ENCODE peak calls at places on chromosome 3, in five cellular contexts. B is fibroblast of pulmonary artery, A is WTC11, W is C1 segment of cervical spinal cord, T is NCI-H748 treated with DMSO at 0.1 percent for 48 hours. O is an unnamed sample.

GRCh38 chr3:145384307-145384706 is 776.7 kb downstream of the PLOD2 start:
- DNase-seq in W (no peak), B (no peak), A (no peak), T (no peak), O (no peak)

GRCh38 chr3:73868688-73869315 is 244.1 kb upstream of the PDZRN3 start:
- DNase-seq in B (peak), A (peak), T (peak), W (no peak), O (peak)

GRCh38 chr3:25385807-25386512 is 42.1 kb upstream of the RARB start:
- DNase-seq in B (no peak), A (no peak), T (no peak), W (no peak), O (no peak)

GRCh38 chr3:152253514-152253913 is 15.2 kb upstream of the MBNL1 start:
- DNase-seq in B (no peak), A (no peak), T (no peak), W (no peak), O (no peak)

GRCh38 chr3:55147856-55148720 is 220.2 kb upstream of the LRTM1 start:
- DNase-seq in B (peak), A (no peak), W (no peak), T (no peak), O (no peak)

GRCh38 chr3:40417845-40418543 is 31.0 kb downstream of the ENTPD3 start:
- DNase-seq in T (no peak), A (no peak), B (no peak), W (no peak), O (no peak)

GRCh38 chr3:41118461-41119385 is 80.6 kb upstream of the CTNNB1 start:
- DNase-seq in W (no peak), B (no peak), A (no peak), T (no peak), O (no peak)

GRCh38 chr3:193301441-193301840 is 60.4 kb downstream of the PLAAT1 start:
- DNase-seq in T (no peak), B (peak), A (no peak), W (no peak), O (no peak)

GRCh38 chr3:46672349-46672695 is 21.2 kb downstream of the ALS2CL start:
- DNase-seq in T (no peak), W (no peak), A (peak), B (no peak), O (no peak)

GRCh38 chr3:52249683-52250082 is 4.1 kb downstream of the PPM1M start:
- DNase-seq in A (no peak), B (no peak), W (no peak), T (no peak), O (no peak)

GRCh38 chr3:191648787-191649186 is 187.8 kb downstream of the PYDC2 start:
- DNase-seq in T (no peak), B (no peak), W (no peak), A (no peak), O (no peak)

GRCh38 chr3:126005951-126006350 is 37.0 kb downstream of the ROPN1B start:
- DNase-seq in B (peak), T (no peak), W (no peak), A (no peak), O (no peak)

GRCh38 chr3:162428192-162428591 is 931.6 kb downstream of the OTOL1 start:
- DNase-seq in T (no peak), A (no peak), B (no peak), W (no peak), O (no peak)

GRCh38 chr3:127970966-127971592 is 56.0 kb downstream of the KBTBD12 start:
- DNase-seq in W (peak), B (peak), A (no peak), T (peak), O (peak)

O was measured in NCI-H1417.